ENCODE peak calls at places on chromosome 12, in nine cellular contexts. L is uterus, Y is esophagus squamous epithelium, S is A549, H is right lobe of liver, A is GM12878, R is IMR-90, C is heart left ventricle, J is thyroid gland. I is an unnamed sample. For H3K4me1, the result is how much of the 10 kb centered on the place peaks cover.

GRCh38 chr12:54261817-54262402 is 18.0 kb downstream of the CBX5 start:
- DNase-seq in L (no peak), Y (no peak), S (no peak), H (no peak), A (no peak), R (no peak), C (no peak), J (no peak), I (no peak)

GRCh38 chr12:132559652-132560420 is 50.5 kb downstream of the LRCOL1 start:
- DNase-seq in L (no peak), Y (no peak), S (peak), H (no peak), A (no peak), R (peak), C (no peak), J (peak), I (peak)

GRCh38 chr12:6335451-6336078 is 6.3 kb downstream of the TNFRSF1A start:
- DNase-seq in L (peak), Y (no peak), S (peak), H (peak), A (peak), R (peak), C (peak), J (peak), I (peak)

GRCh38 chr12:11812558-11813421 is 163.3 kb downstream of the ETV6 start:
- DNase-seq in L (no peak), Y (no peak), S (no peak), H (no peak), A (no peak), R (peak), C (peak), J (peak), I (peak)

GRCh38 chr12:12008931-12009611 is 61.7 kb upstream of the BCL2L14 start:
- DNase-seq in L (no peak), Y (no peak), S (no peak), H (no peak), A (peak), R (peak), C (no peak), J (peak), I (no peak)

GRCh38 chr12:5745251-5745888 is 199.7 kb downstream of the ANO2 start:
- DNase-seq in L (no peak), Y (no peak), S (peak), H (peak), A (no peak), R (peak), C (peak), J (peak), I (peak)

GRCh38 chr12:19404232-19404880 is 34.9 kb upstream of the AEBP2 start:
- DNase-seq in L (no peak), Y (no peak), S (no peak), H (no peak), A (no peak), R (no peak), C (no peak), J (no peak), I (no peak)

GRCh38 chr12:47767197-47767724 is 5.8 kb upstream of the SLC48A1 start:
- DNase-seq in L (no peak), Y (no peak), S (peak), H (peak), A (no peak), R (peak), C (peak), J (peak), I (peak)

GRCh38 chr12:47080725-47081502 is 1.2 kb upstream of the AMIGO2 start:
- DNase-seq in L (peak), Y (no peak), S (no peak), H (peak), A (no peak), R (peak), C (peak), J (peak), I (peak)

GRCh38 chr12:47979686-47980085 is 16.3 kb downstream of the TMEM106C start:
- DNase-seq in L (no peak), Y (no peak), S (no peak), H (no peak), A (no peak), R (no peak), C (no peak), J (no peak), I (no peak)

GRCh38 chr12:122102331-122102730 is 23.8 kb downstream of the MLXIP start:
- DNase-seq in L (no peak), Y (no peak), S (no peak), H (no peak), A (no peak), R (peak), C (no peak), J (no peak), I (no peak)

GRCh38 chr12:122100568-122100967 is 22.0 kb downstream of the MLXIP start:
- DNase-seq in L (no peak), Y (no peak), S (no peak), H (no peak), A (no peak), R (no peak), C (no peak), J (no peak), I (no peak)

GRCh38 chr12:122099280-122099749 is 20.8 kb downstream of the MLXIP start:
- DNase-seq in L (no peak), Y (no peak), S (no peak), H (no peak), A (no peak), R (no peak), C (no peak), J (no peak), I (no peak)

GRCh38 chr12:122097641-122098364 is 19.2 kb downstream of the MLXIP start:
- DNase-seq in L (no peak), Y (no peak), S (peak), H (no peak), A (no peak), R (peak), C (no peak), J (peak), I (peak)

DNA sequence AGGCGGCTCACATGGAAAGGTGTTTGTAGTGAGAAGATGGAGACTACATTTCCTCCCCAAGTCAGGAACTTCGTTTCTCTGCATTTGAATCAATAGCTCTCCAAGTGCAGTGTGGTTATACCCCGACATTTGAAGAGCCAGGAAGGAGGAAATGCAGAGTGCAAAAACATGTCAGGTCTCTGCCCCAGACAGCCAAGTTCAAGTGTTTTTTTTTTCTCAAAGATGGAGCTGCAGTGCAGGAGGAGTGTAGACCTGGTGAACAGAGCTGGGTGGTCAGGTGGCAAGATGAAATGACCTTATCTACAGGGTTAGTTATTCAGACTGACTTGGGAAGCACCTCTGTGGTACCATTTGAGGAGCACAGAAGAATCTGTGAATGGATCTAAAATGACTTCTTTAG is 21.3 kb downstream of the MLXIP start:
- DNase-seq in L (no peak), Y (no peak), S (no peak), H (no peak), A (no peak), R (no peak), C (no peak), J (no peak), I (no peak)
- H3K4me1 ChIP-seq in L (under half), Y (under half), S (half or more), H (under half), A (under half), R (under half), C (under half), J (half or more), I (under half)

DNA sequence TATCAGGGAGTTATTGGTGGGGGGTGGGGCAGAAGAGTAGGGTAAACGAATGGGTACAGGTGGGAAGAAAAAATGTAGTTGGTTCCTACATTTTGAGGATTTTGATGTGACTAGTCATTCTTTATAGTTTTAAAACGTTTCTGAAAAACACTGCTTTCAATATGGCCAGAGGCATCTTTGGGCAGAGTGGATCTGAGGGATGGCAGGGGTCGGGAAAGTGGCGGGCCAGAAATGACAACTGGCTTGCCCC is 527 bp upstream of the ATP23 start:
- DNase-seq in L (peak), Y (no peak), S (no peak), H (no peak), A (no peak), R (no peak), C (no peak), J (no peak), I (no peak)
- TF ChIP-seq POLR2A in L (no peak), Y (no peak), S (no peak), H (no peak), A (no peak), R (no peak), C (no peak), J (no peak), I (no peak)

DNA sequence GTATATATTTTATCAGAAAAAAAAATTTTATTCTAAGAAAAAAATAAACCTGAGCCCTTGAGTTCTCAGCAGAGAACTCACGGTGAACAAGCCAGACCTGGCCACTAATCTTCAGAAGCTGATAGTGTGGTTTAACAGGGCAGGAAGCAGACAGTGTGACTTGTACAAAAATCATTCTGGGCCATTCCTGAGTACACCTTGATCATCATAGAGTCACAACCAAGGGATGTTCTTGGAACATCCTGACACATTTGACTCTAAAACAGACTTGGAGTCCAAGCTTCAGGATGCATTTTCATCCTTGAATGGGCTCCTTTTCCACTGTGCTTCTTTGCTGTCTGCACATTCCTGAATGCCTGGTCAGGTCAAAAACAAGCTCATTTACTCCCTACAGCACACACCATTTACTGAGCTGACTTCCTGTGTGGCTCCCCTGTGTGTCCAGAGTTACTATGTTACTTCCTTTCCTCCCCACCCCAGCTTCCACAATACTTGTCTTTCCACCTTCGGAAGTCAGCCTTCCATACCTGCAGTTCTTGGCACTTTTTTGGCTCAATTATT is 112.0 kb downstream of the ANO6 start:
- DNase-seq in L (no peak), Y (no peak), S (no peak), H (no peak), A (no peak), R (peak), C (no peak), J (no peak), I (no peak)
- H3K4me1 ChIP-seq in L (under half), Y (under half), S (under half), H (under half), A (under half), R (under half), C (under half), J (under half), I (under half)

GRCh38 chr12:77808534-77808933 is 22.2 kb upstream of the NAV3 start:
- DNase-seq in L (no peak), Y (no peak), S (no peak), H (no peak), A (no peak), R (no peak), C (no peak), J (no peak), I (no peak)
- TF ChIP-seq POLR2A in L (no peak), Y (no peak), S (no peak), H (no peak), A (no peak), R (no peak), C (no peak), J (no peak), I (no peak)

GRCh38 chr12:117908411-117908810 is 60.4 kb downstream of the KSR2 start:
- DNase-seq in L (no peak), Y (no peak), S (no peak), H (no peak), A (no peak), R (no peak), C (no peak), J (no peak), I (no peak)
- H3K4me1 ChIP-seq in L (under half), Y (under half), S (under half), H (under half), A (under half), R (under half), C (under half), J (under half), I (under half)

GRCh38 chr12:52173526-52173925 is 18.3 kb downstream of the KRT80 start:
- DNase-seq in L (no peak), Y (no peak), S (no peak), H (no peak), A (no peak), R (no peak), C (peak), J (no peak), I (no peak)

GRCh38 chr12:52170827-52171226 is 21.0 kb downstream of the KRT80 start:
- DNase-seq in L (no peak), Y (no peak), S (no peak), H (no peak), A (no peak), R (no peak), C (peak), J (no peak), I (no peak)

GRCh38 chr12:52175411-52176350 is 16.1 kb downstream of the KRT80 start:
- DNase-seq in L (no peak), Y (no peak), S (no peak), H (no peak), A (no peak), R (no peak), C (peak), J (no peak), I (peak)

GRCh38 chr12:52171950-52172512 is 19.8 kb downstream of the KRT80 start:
- DNase-seq in L (no peak), Y (no peak), S (peak), H (no peak), A (no peak), R (peak), C (peak), J (peak), I (no peak)

GRCh38 chr12:52172956-52173355 is 18.9 kb downstream of the KRT80 start:
- DNase-seq in L (no peak), Y (no peak), S (no peak), H (no peak), A (no peak), R (no peak), C (peak), J (no peak), I (no peak)
- TF ChIP-seq POLR2A in L (no peak), Y (no peak), S (no peak), H (no peak), A (no peak), R (no peak), C (no peak), J (no peak), I (no peak)

DNA sequence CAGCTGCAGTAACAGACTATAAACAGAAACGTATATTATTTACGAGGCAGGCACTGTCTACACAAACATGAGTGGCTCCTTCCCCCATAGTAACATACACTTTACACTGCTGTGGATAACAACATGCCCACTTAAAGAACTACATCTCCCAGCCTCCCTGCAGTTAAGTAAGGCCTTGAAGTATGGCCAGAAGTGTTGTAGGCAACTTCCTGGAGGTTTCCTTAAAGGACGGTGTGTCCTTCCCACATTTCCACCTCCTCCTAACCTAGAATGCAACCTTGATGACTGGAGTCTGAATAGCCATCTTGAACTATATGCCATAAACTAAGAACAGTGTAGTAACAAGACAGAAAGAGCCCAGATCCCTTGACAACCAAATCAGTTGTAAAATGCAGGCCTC is 20.3 kb downstream of the MED13L start:
- DNase-seq in L (no peak), Y (no peak), S (no peak), H (no peak), A (no peak), R (no peak), C (no peak), J (no peak), I (no peak)
- H3K4me1 ChIP-seq in L (under half), Y (under half), S (half or more), H (under half), A (under half), R (under half), C (under half), J (under half), I (under half)

DNA sequence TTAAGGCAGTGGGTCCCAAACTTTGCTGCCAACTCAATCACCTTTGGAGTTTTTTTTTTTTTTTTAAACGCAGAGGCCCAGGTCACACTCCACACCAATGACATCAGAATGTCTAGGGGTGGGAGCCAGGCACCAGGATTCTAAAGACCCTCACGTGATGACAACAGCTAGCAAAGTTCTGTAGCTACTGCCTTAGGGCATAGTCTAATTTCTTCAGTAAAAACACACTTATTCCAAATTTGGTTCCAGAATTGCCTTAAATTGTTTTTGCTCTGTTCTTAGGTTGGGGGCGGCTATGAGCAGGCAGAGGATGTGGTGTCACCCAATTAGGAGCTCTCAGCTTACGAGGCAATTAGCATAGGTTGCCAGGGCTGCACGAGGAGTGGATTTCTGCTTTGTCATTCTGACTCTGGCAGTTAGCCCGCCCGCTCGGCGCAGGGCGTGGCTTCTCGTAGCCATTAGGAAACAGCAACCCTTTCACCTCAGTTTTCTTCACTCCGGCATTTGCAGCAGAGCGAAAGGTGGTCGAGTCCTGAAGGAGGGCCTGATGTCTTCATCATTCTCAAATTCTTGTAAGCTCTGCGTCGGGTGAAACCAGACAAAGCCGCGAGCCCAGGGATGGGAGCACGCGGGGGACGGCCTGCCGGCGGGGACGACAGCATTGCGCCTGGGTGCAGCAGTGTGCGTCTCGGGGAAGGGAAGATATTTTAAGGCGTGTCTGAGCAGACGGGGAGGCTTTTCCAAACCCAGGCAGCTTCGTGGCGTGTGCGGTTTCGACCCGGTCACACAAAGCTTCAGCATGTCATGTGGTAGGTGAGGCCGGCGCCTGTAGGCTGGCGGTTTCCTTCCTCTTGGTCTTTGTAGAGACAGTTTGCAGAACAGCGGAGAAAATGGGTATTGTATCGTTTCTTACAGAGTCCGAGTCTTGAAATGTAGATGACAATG is 16.7 kb upstream of the EID3 start:
- DNase-seq in L (peak), Y (peak), S (peak), H (peak), A (peak), R (peak), C (peak), J (peak), I (peak)
- TF ChIP-seq POLR2A in L (peak), Y (peak), S (peak), H (peak), A (peak), R (peak), C (peak), J (peak), I (peak)